ENCODE peak calls at places on chromosome 12, in eight cellular contexts. M is testis; J is iPS DF 6.9; D is sciatic nerve; A is thoracic aorta; O is left lung; F is activated CD4-positive, alpha-beta T cell treated with anti-CD3 and anti-CD28 coated beads, Interleukin-2, amount 10 ng/mL, durations not matched to agents 7 days and 5 days; L is NCI-H2081. U is an unnamed sample.

GRCh38 chr12:49260165-49260564 is 4.7 kb upstream of the TUBA1C start:
- DNase-seq in M (no peak), J (no peak), D (no peak), A (no peak), O (no peak), F (no peak), L (no peak), U (no peak)

GRCh38 chr12:132352896-132353800 is 23.8 kb upstream of the GALNT9 start:
- DNase-seq in M (no peak), J (no peak), D (no peak), A (no peak), O (no peak), F (no peak), L (no peak), U (no peak)

GRCh38 chr12:114186241-114187002 is 219.5 kb downstream of the TBX5 start:
- DNase-seq in M (no peak), J (peak), D (no peak), A (no peak), O (no peak), F (no peak), L (no peak), U (no peak)

GRCh38 chr12:14928946-14929345 is 9.4 kb downstream of the ERP27 start:
- DNase-seq in M (no peak), J (no peak), D (no peak), A (no peak), O (no peak), F (no peak), L (no peak), U (no peak)

GRCh38 chr12:5204831-5205230 is 161.2 kb downstream of the KCNA5 start:
- DNase-seq in M (no peak), J (no peak), D (no peak), A (no peak), O (no peak), F (no peak), L (no peak), U (no peak)

GRCh38 chr12:89309815-89310214 is 42.5 kb downstream of the DUSP6 start:
- DNase-seq in M (no peak), J (no peak), D (no peak), A (no peak), O (no peak), F (no peak), L (no peak), U (no peak)

GRCh38 chr12:22626429-22626828 is 1.5 kb downstream of the ETNK1 start:
- DNase-seq in M (peak), J (no peak), D (no peak), A (no peak), O (no peak), F (peak), L (no peak), U (no peak)

GRCh38 chr12:11731455-11731854 is 82.0 kb downstream of the ETV6 start:
- DNase-seq in M (no peak), J (no peak), D (no peak), A (no peak), O (no peak), F (no peak), L (no peak), U (no peak)

GRCh38 chr12:129184066-129184695 is 330.9 kb downstream of the GLT1D1 start:
- DNase-seq in M (no peak), J (no peak), D (no peak), A (no peak), O (no peak), F (no peak), L (no peak), U (no peak)

GRCh38 chr12:98733667-98734350 is 88.7 kb downstream of the APAF1 start:
- DNase-seq in M (no peak), J (no peak), D (no peak), A (no peak), O (no peak), F (no peak), L (no peak), U (no peak)

GRCh38 chr12:126210448-126210847 is 1145.2 kb downstream of the AACS start:
- DNase-seq in M (no peak), J (no peak), D (no peak), A (no peak), O (no peak), F (no peak), L (no peak), U (no peak)

GRCh38 chr12:236445-236844 is 22.5 kb upstream of the SLC6A12 start:
- DNase-seq in M (peak), J (no peak), D (no peak), A (no peak), O (no peak), F (no peak), L (no peak), U (no peak)

GRCh38 chr12:131487379-131488129 is 223.3 kb upstream of the SFSWAP start:
- DNase-seq in M (no peak), J (no peak), D (no peak), A (no peak), O (no peak), F (no peak), L (no peak), U (no peak)

GRCh38 chr12:69468237-69469026 is 1.8 kb upstream of the FRS2 start:
- DNase-seq in M (no peak), J (no peak), D (no peak), A (no peak), O (no peak), F (no peak), L (no peak), U (no peak)

GRCh38 chr12:109088818-109089217 is 4.5 kb downstream of the ALKBH2 start:
- DNase-seq in M (no peak), J (no peak), D (no peak), A (no peak), O (no peak), F (no peak), L (no peak), U (no peak)

GRCh38 chr12:15364221-15365170 is 42.2 kb downstream of the PTPRO start:
- DNase-seq in M (no peak), J (no peak), D (no peak), A (no peak), O (no peak), F (no peak), L (peak), U (no peak)

GRCh38 chr12:109998904-109999648 is at the start of gene ANKRD13A:
- DNase-seq in M (peak), J (peak), D (peak), A (peak), O (peak), F (peak), L (peak), U (peak)

GRCh38 chr12:7439579-7440505 is 4.1 kb downstream of the CD163L1 start:
- DNase-seq in M (peak), J (peak), D (no peak), A (no peak), O (peak), F (peak), L (peak), U (no peak)

GRCh38 chr12:52211716-52212585 is 20.1 kb upstream of the KRT80 start:
- DNase-seq in M (no peak), J (no peak), D (no peak), A (no peak), O (no peak), F (no peak), L (no peak), U (no peak)

GRCh38 chr12:125091401-125091800 is 26.2 kb downstream of the AACS start:
- DNase-seq in M (no peak), J (no peak), D (no peak), A (no peak), O (no peak), F (no peak), L (no peak), U (no peak)

GRCh38 chr12:96255077-96255476 is 60.9 kb downstream of the ELK3 start:
- DNase-seq in M (no peak), J (no peak), D (no peak), A (no peak), O (peak), F (no peak), L (no peak), U (no peak)